ENCODE peak calls at places on chromosome 1, in five cellular contexts. P, I, T, E and G are unnamed samples.

GRCh38 chr1:19680644-19681043 is 16.0 kb downstream of the HTR6 start:
- DNase-seq in I (no peak), E (no peak), P (no peak), T (no peak), G (no peak)

GRCh38 chr1:44407430-44408180 is 2.5 kb downstream of the RNF220 start:
- DNase-seq in E (no peak), I (no peak), P (no peak), T (no peak), G (no peak)

GRCh38 chr1:31181515-31182343 is 58.0 kb downstream of the NKAIN1 start:
- DNase-seq in I (peak), T (no peak), E (peak), P (no peak), G (peak)

GRCh38 chr1:65360654-65361053 is 51.3 kb downstream of the DNAJC6 start:
- DNase-seq in T (no peak), E (no peak), I (no peak), P (no peak), G (no peak)

GRCh38 chr1:114286179-114286578 is 132.5 kb upstream of the SYT6 start:
- DNase-seq in E (no peak), I (no peak), T (no peak), P (no peak), G (no peak)

GRCh38 chr1:87826639-87827345 is 498.1 kb downstream of the LMO4 start:
- DNase-seq in E (peak), P (no peak), I (peak), T (no peak), G (peak)

GRCh38 chr1:170240409-170240808 is 94.7 kb downstream of the NTMT2 start:
- DNase-seq in P (no peak), E (no peak), T (no peak), I (no peak), G (no peak)

GRCh38 chr1:184199797-184200170 is 148.3 kb downstream of the TSEN15 start:
- DNase-seq in E (no peak), P (no peak), T (no peak), I (no peak), G (no peak)

GRCh38 chr1:203305809-203306088 is 430 bp downstream of the BTG2 start:
- DNase-seq in I (no peak), E (no peak), P (no peak), T (no peak), G (no peak)

GRCh38 chr1:77322061-77322900 is 40.5 kb downstream of the AK5 start:
- DNase-seq in I (no peak), E (no peak), P (peak), T (no peak), G (no peak)

GRCh38 chr1:116881879-116882520 is 27.7 kb upstream of the PTGFRN start:
- DNase-seq in E (peak), T (no peak), I (no peak), P (no peak), G (no peak)

GRCh38 chr1:220511183-220511582 is 16.8 kb upstream of the MARK1 start:
- DNase-seq in I (no peak), T (no peak), E (no peak), P (no peak), G (no peak)

GRCh38 chr1:32761253-32761877 is 55.8 kb downstream of the YARS1 start:
- DNase-seq in I (no peak), T (no peak), E (peak), P (peak), G (no peak)

GRCh38 chr1:66395202-66396061 is 138.5 kb upstream of the SGIP1 start:
- DNase-seq in T (no peak), E (no peak), P (no peak), I (no peak), G (no peak)

GRCh38 chr1:76944942-76945341 is 77.7 kb downstream of the ST6GALNAC5 start:
- DNase-seq in I (no peak), P (no peak), E (no peak), T (no peak), G (no peak)

GRCh38 chr1:39984951-39985350 is 30.0 kb downstream of the MFSD2A start:
- DNase-seq in P (no peak), T (no peak), E (no peak), I (no peak), G (no peak)